ENCODE peak calls at places on chromosomes 1 and 21, in nine cellular contexts. M is AG10803, O is NCI-H187 treated with DMSO at 0.1 percent for 48 hours, H is amygdala, J is colonic mucosa, Z is T1000, N is HFF-Myc, E is MCF 10A, X is EL. C is an unnamed sample.

GRCh38 chr1:173421266-173421665 is 55.9 kb upstream of the PRDX6 start:
- DNase-seq in M (no peak), O (no peak), H (no peak), J (no peak), Z (no peak), N (no peak), E (no peak), X (no peak), C (no peak)

GRCh38 chr21:42341776-42342542 is 8.8 kb downstream of the TFF2 start:
- DNase-seq in M (no peak), O (no peak), H (no peak), J (peak), Z (no peak), N (no peak), E (no peak), X (no peak), C (no peak)

GRCh38 chr21:43748622-43749021 is 27.5 kb downstream of the CSTB start:
- DNase-seq in M (no peak), O (no peak), H (no peak), J (no peak), Z (no peak), N (no peak), E (no peak), X (no peak), C (no peak)

GRCh38 chr1:192485692-192486436 is 89.7 kb upstream of the RGS1 start:
- DNase-seq in M (peak), O (no peak), H (no peak), J (peak), Z (peak), N (peak), E (peak), X (peak), C (no peak)

GRCh38 chr1:30908886-30909777 is 574 bp upstream of the SDC3 start:
- DNase-seq in M (no peak), O (no peak), H (no peak), J (no peak), Z (no peak), N (no peak), E (no peak), X (no peak), C (no peak)

GRCh38 chr21:37273911-37274690 is 7.0 kb upstream of the VPS26C start:
- DNase-seq in M (no peak), O (no peak), H (no peak), J (no peak), Z (no peak), N (no peak), E (no peak), X (no peak), C (no peak)

GRCh38 chr21:36966846-36967657 is 583 bp upstream of the HLCS start:
- DNase-seq in M (no peak), O (no peak), H (no peak), J (no peak), Z (no peak), N (no peak), E (peak), X (no peak), C (no peak)

GRCh38 chr1:151238467-151238739 is 16.1 kb upstream of the PSMD4 start:
- DNase-seq in M (peak), O (no peak), H (no peak), J (no peak), Z (no peak), N (peak), E (peak), X (peak), C (no peak)

GRCh38 chr1:202315576-202316168 is 26.1 kb downstream of the UBE2T start:
- DNase-seq in M (peak), O (peak), H (peak), J (peak), Z (peak), N (peak), E (peak), X (peak), C (peak)

GRCh38 chr1:205800470-205800869 is 12.5 kb downstream of the SLC41A1 start:
- DNase-seq in M (no peak), O (no peak), H (no peak), J (no peak), Z (no peak), N (no peak), E (no peak), X (no peak), C (no peak)

GRCh38 chr1:9603766-9604753 is 15.3 kb downstream of the TMEM201 start:
- DNase-seq in M (no peak), O (no peak), H (no peak), J (no peak), Z (no peak), N (no peak), E (no peak), X (no peak), C (no peak)

GRCh38 chr1:35175067-35176001 is 17.6 kb downstream of the SFPQ start:
- DNase-seq in M (no peak), O (no peak), H (no peak), J (no peak), Z (no peak), N (no peak), E (no peak), X (no peak), C (no peak)

GRCh38 chr1:22598736-22599135 is 35.4 kb downstream of the EPHA8 start:
- DNase-seq in M (no peak), O (no peak), H (no peak), J (no peak), Z (no peak), N (no peak), E (no peak), X (no peak), C (no peak)

GRCh38 chr1:117662667-117663066 is 56.8 kb downstream of the TENT5C start:
- DNase-seq in M (no peak), O (no peak), H (no peak), J (no peak), Z (no peak), N (no peak), E (no peak), X (no peak), C (no peak)

GRCh38 chr1:19444399-19445021 is 40.8 kb downstream of the CAPZB start:
- DNase-seq in M (no peak), O (no peak), H (no peak), J (no peak), Z (no peak), N (no peak), E (no peak), X (no peak), C (no peak)

GRCh38 chr21:45224189-45224938 is 63.3 kb downstream of the POFUT2 start:
- DNase-seq in M (no peak), O (no peak), H (no peak), J (no peak), Z (no peak), N (no peak), E (no peak), X (no peak), C (no peak)

GRCh38 chr1:177847843-177848242 is 122.0 kb downstream of the SEC16B start:
- DNase-seq in M (peak), O (no peak), H (no peak), J (no peak), Z (no peak), N (no peak), E (no peak), X (peak), C (no peak)

GRCh38 chr1:116667577-116668105 is at the start of gene IGSF3:
- DNase-seq in M (no peak), O (no peak), H (peak), J (peak), Z (peak), N (no peak), E (peak), X (peak), C (peak)

GRCh38 chr1:65174585-65174984 is 26.6 kb downstream of the AK4 start:
- DNase-seq in M (peak), O (no peak), H (no peak), J (no peak), Z (peak), N (peak), E (peak), X (peak), C (peak)

GRCh38 chr1:176934370-176934769 is 230.1 kb downstream of the ASTN1 start:
- DNase-seq in M (no peak), O (no peak), H (no peak), J (no peak), Z (no peak), N (no peak), E (no peak), X (no peak), C (no peak)

GRCh38 chr1:21623411-21623961 is 45.7 kb downstream of the RAP1GAP start:
- DNase-seq in M (no peak), O (no peak), H (no peak), J (peak), Z (no peak), N (no peak), E (no peak), X (no peak), C (no peak)

GRCh38 chr1:189962171-189962570 is 515.5 kb downstream of the BRINP3 start:
- DNase-seq in M (peak), O (no peak), H (no peak), J (no peak), Z (no peak), N (no peak), E (peak), X (peak), C (no peak)

GRCh38 chr21:26835027-26835713 is 10.0 kb downstream of the ADAMTS1 start:
- DNase-seq in M (peak), O (no peak), H (no peak), J (no peak), Z (peak), N (no peak), E (peak), X (peak), C (no peak)

GRCh38 chr1:116537439-116537838 is 33.4 kb downstream of the CD58 start:
- DNase-seq in M (peak), O (no peak), H (no peak), J (no peak), Z (peak), N (no peak), E (peak), X (peak), C (no peak)

GRCh38 chr1:28755701-28756100 is 19.0 kb downstream of the YTHDF2 start:
- DNase-seq in M (peak), O (no peak), H (no peak), J (no peak), Z (no peak), N (no peak), E (no peak), X (no peak), C (no peak)

GRCh38 chr1:9882296-9882944 is 27.6 kb downstream of the CTNNBIP1 start:
- DNase-seq in M (no peak), O (no peak), H (no peak), J (no peak), Z (no peak), N (no peak), E (no peak), X (no peak), C (no peak)

GRCh38 chr1:203440780-203441179 is 34.8 kb upstream of the PRELP start:
- DNase-seq in M (peak), O (no peak), H (peak), J (peak), Z (no peak), N (peak), E (peak), X (peak), C (no peak)

GRCh38 chr1:94283462-94283861 is 46.1 kb upstream of the ARHGAP29 start:
- DNase-seq in M (no peak), O (no peak), H (no peak), J (no peak), Z (no peak), N (no peak), E (no peak), X (no peak), C (no peak)

GRCh38 chr1:36321119-36321951 is 2.1 kb downstream of the EVA1B start:
- DNase-seq in M (peak), O (no peak), H (no peak), J (peak), Z (no peak), N (peak), E (no peak), X (peak), C (peak)

GRCh38 chr21:34544032-34544496 is 32.1 kb upstream of the KCNE1 start:
- DNase-seq in M (peak), O (no peak), H (no peak), J (peak), Z (peak), N (peak), E (peak), X (peak), C (no peak)

GRCh38 chr1:209625205-209625549 is 27.0 kb downstream of the LAMB3 start:
- DNase-seq in M (no peak), O (no peak), H (no peak), J (no peak), Z (no peak), N (no peak), E (no peak), X (peak), C (no peak)

GRCh38 chr1:57599233-57599994 is 175.6 kb upstream of the DAB1 start:
- DNase-seq in M (peak), O (no peak), H (no peak), J (no peak), Z (no peak), N (no peak), E (no peak), X (no peak), C (no peak)

C was measured in GM12892.